ENCODE peak calls at places on chromosomes 16 and 17, in seven cellular contexts. J, G, E, V, Z, M and R are unnamed samples.

GRCh38 chr16:11349599-11350276 is 4.5 kb downstream of the RMI2 start:
- DNase-seq in J (peak; percentile 88), G (no peak), E (no peak), V (peak; percentile 40), Z (no peak), M (no peak), R (peak; percentile 77)

GRCh38 chr17:47955497-47956461 is 1.9 kb downstream of the PRR15L start:
- DNase-seq in J (peak; percentile 30), G (no peak), E (no peak), V (no peak), Z (no peak), M (no peak), R (no peak)

GRCh38 chr16:85635545-85636140 is 22.5 kb downstream of the GSE1 start:
- DNase-seq in J (peak; percentile 72), G (no peak), E (no peak), V (no peak), Z (no peak), M (no peak), R (no peak)

GRCh38 chr16:1920727-1921155 is 2.5 kb upstream of the HS3ST6 start:
- DNase-seq in J (no peak), G (peak; percentile 88), E (peak; percentile 29), V (peak; percentile 78), Z (no peak), M (no peak), R (no peak)

GRCh38 chr17:80477647-80478478 is 1.5 kb upstream of the NPTX1 start:
- DNase-seq in J (peak; percentile 35), G (peak; percentile 56), E (no peak), V (peak; percentile 82), Z (no peak), M (no peak), R (peak; percentile 90)

GRCh38 chr16:70653809-70654771 is 7.7 kb downstream of the IL34 start:
- DNase-seq in J (peak; percentile 79), G (peak; percentile 76), E (peak; percentile 81), V (peak; percentile 93), Z (peak; percentile 39), M (peak; percentile 65), R (peak; percentile 72)

GRCh38 chr16:4787627-4788482 is at the start of gene SEPTIN12:
- DNase-seq in J (no peak), G (no peak), E (no peak), V (peak; percentile 39), Z (no peak), M (no peak), R (no peak)

GRCh38 chr17:32279933-32280716 is 14.5 kb downstream of the RHBDL3 start:
- DNase-seq in J (no peak), G (no peak), E (no peak), V (no peak), Z (no peak), M (no peak), R (no peak)